ENCODE peak calls at places on chromosomes 6 and 20, in seven cellular contexts. T is endodermal cell, H is heart right ventricle, S is SJCRH30, F is GM12878, B is AG04450, G is HCT116. P is an unnamed sample.

GRCh38 chr6:23003671-23004598 is 434.6 kb downstream of the HDGFL1 start:
- DNase-seq in G (no peak), B (peak; percentile 16), S (peak; percentile 29), H (peak; percentile 7), T (no peak), F (no peak), P (peak; percentile 76)

GRCh38 chr6:44662461-44663121 is 275.1 kb downstream of the CDC5L start:
- DNase-seq in F (no peak), S (peak; percentile 100), T (peak; percentile 91), B (no peak), H (no peak), G (no peak), P (peak; percentile 56)

GRCh38 chr20:59525500-59526241 is 78.7 kb upstream of the PHACTR3 start:
- DNase-seq in F (no peak), H (peak; percentile 53), T (peak; percentile 94), G (peak; percentile 29), B (no peak), S (peak; percentile 94), P (peak; percentile 71)

GRCh38 chr6:158813032-158813431 is 6.1 kb downstream of the EZR start:
- DNase-seq in G (no peak), T (peak; percentile 45), H (no peak), F (no peak), B (no peak), S (no peak), P (no peak)

GRCh38 chr6:128738112-128738511 is 144.8 kb upstream of the LAMA2 start:
- DNase-seq in S (no peak), H (no peak), F (no peak), G (no peak), B (no peak), T (no peak), P (no peak)

GRCh38 chr6:81933648-81934047 is 181.2 kb upstream of the TENT5A start:
- DNase-seq in G (no peak), S (no peak), H (no peak), T (no peak), F (no peak), B (no peak), P (no peak)

GRCh38 chr20:38883081-38883980 is 42.9 kb upstream of the FAM83D start:
- DNase-seq in T (no peak), S (peak; percentile 87), F (no peak), G (no peak), H (peak; percentile 30), B (no peak), P (peak; percentile 33)

GRCh38 chr6:159758031-159759001 is 3.5 kb upstream of the ACAT2 start:
- DNase-seq in S (peak; percentile 26), T (peak; percentile 58), H (no peak), F (no peak), G (peak; percentile 23), B (peak; percentile 16), P (no peak)

GRCh38 chr6:74891358-74891811 is 314.5 kb downstream of the COL12A1 start:
- DNase-seq in S (peak; percentile 9), G (no peak), F (no peak), H (peak; percentile 8), B (peak; percentile 79), T (no peak), P (no peak)

GRCh38 chr6:114747995-114748625 is 405.3 kb upstream of the HS3ST5 start:
- DNase-seq in B (peak; percentile 2), S (peak; percentile 64), G (peak; percentile 16), T (peak; percentile 64), F (no peak), H (peak; percentile 28), P (peak; percentile 58)

GRCh38 chr6:107555449-107555848 is 65.5 kb downstream of the SOBP start:
- DNase-seq in G (no peak), T (no peak), B (no peak), F (no peak), H (no peak), S (no peak), P (no peak)
- H3K27ac ChIP-seq in G (no peak overlapping the region), T (peak overlapping the region; percentile 81), B (no peak overlapping the region), F (no peak overlapping the region), H (no peak overlapping the region), S (no peak overlapping the region), P (no peak overlapping the region)

GRCh38 chr6:33278392-33278741 is 1.4 kb downstream of the B3GALT4 start:
- DNase-seq in H (no peak), S (no peak), T (no peak), F (no peak), G (no peak), B (no peak), P (no peak)

GRCh38 chr6:33276864-33277662 is at the start of gene B3GALT4:
- DNase-seq in S (peak; percentile 43), H (peak; percentile 79), F (peak; percentile 49), T (peak; percentile 95), G (no peak), B (no peak), P (peak; percentile 99)

GRCh38 chr6:33278810-33279209 is 1.9 kb downstream of the B3GALT4 start:
- DNase-seq in B (no peak), F (no peak), S (no peak), G (no peak), H (no peak), T (no peak), P (no peak)

GRCh38 chr6:33276581-33276863 is 401 bp upstream of the B3GALT4 start:
- DNase-seq in H (no peak), G (no peak), B (no peak), T (no peak), F (no peak), S (no peak), P (no peak)

GRCh38 chr6:33277663-33278391 is 904 bp downstream of the B3GALT4 start:
- DNase-seq in H (no peak), G (no peak), B (no peak), T (peak; percentile 66), S (no peak), F (no peak), P (peak; percentile 69)
- H3K4me3 ChIP-seq in H (peak overlapping the region; percentile 60), G (no peak overlapping the region), B (peak overlapping the region; percentile 50), T (peak overlapping the region; percentile 98), S (no peak overlapping the region), F (peak overlapping the region; percentile 87), P (peak overlapping the region; percentile 66)

GRCh38 chr6:4017058-4017457 is 61.9 kb downstream of the FAM217A start:
- DNase-seq in F (no peak), B (no peak), T (no peak), G (no peak), H (no peak), S (no peak), P (no peak)
- H3K27ac ChIP-seq in F (peak overlapping the region; percentile 46), B (no peak overlapping the region), T (peak overlapping the region; percentile 97), G (peak overlapping the region; percentile 93), H (peak overlapping the region; percentile 98), S (peak overlapping the region; percentile 80), P (peak overlapping the region; percentile 99)

GRCh38 chr20:52090036-52090435 is 101.5 kb downstream of the ZFP64 start:
- DNase-seq in G (no peak), B (no peak), F (no peak), H (no peak), T (no peak), S (no peak), P (no peak)
- H3K4me3 ChIP-seq in G (no peak overlapping the region), B (no peak overlapping the region), F (no peak overlapping the region), H (no peak overlapping the region), T (no peak overlapping the region), S (no peak overlapping the region), P (no peak overlapping the region)

GRCh38 chr6:37451411-37452273 is 18.6 kb downstream of the CMTR1 start:
- DNase-seq in T (no peak), B (no peak), F (no peak), H (no peak), G (no peak), S (no peak), P (peak; percentile 98)
- H3K27ac ChIP-seq in T (no peak overlapping the region), B (no peak overlapping the region), F (no peak overlapping the region), H (no peak overlapping the region), G (no peak overlapping the region), S (no peak overlapping the region), P (peak overlapping the region; percentile 83)

GRCh38 chr6:13526718-13527668 is 39.6 kb upstream of the GFOD1 start:
- DNase-seq in F (peak; percentile 69), G (no peak), T (no peak), H (peak; percentile 31), B (no peak), S (peak; percentile 12), P (peak; percentile 76)
- H3K4me3 ChIP-seq in F (no peak overlapping the region), G (no peak overlapping the region), T (no peak overlapping the region), H (no peak overlapping the region), B (no peak overlapping the region), S (no peak overlapping the region), P (no peak overlapping the region)

GRCh38 chr6:143741480-143741879 is 63.7 kb downstream of the PHACTR2 start:
- DNase-seq in G (no peak), T (no peak), H (no peak), B (no peak), S (no peak), F (no peak), P (no peak)
- H3K27ac ChIP-seq in G (no peak overlapping the region), T (no peak overlapping the region), H (peak overlapping the region; percentile 17), B (no peak overlapping the region), S (no peak overlapping the region), F (no peak overlapping the region), P (no peak overlapping the region)